ENCODE peak calls at places on chromosomes 12 and 14, in five cellular contexts. One of them, this sample, is unnamed. For H3K4me1, the result is how much of the 10 kb centered on the place peaks cover.

GRCh38 chr12:49527361-49528130 is 11.3 kb upstream of the KCNH3 start:
- DNase-seq in A673: no peak
- DNase-seq in osteoblast: no peak
- DNase-seq in body of pancreas: no peak
- DNase-seq in effector memory CD4-positive, alpha-beta T cell: no peak
- DNase-seq in this sample: no peak

GRCh38 chr14:61177279-61178225 is 103.6 kb downstream of the TMEM30B start:
- DNase-seq in A673: no peak
- DNase-seq in osteoblast: peak
- DNase-seq in body of pancreas: no peak
- DNase-seq in effector memory CD4-positive, alpha-beta T cell: no peak
- DNase-seq in this sample: no peak

GRCh38 chr14:96925422-96925821 is 128.2 kb downstream of the VRK1 start:
- DNase-seq in A673: no peak
- DNase-seq in osteoblast: no peak
- DNase-seq in body of pancreas: no peak
- DNase-seq in effector memory CD4-positive, alpha-beta T cell: no peak
- DNase-seq in this sample: no peak

GRCh38 chr14:36767603-36768281 is 106.1 kb downstream of the PAX9 start:
- DNase-seq in A673: peak
- DNase-seq in osteoblast: no peak
- DNase-seq in body of pancreas: no peak
- DNase-seq in effector memory CD4-positive, alpha-beta T cell: no peak
- DNase-seq in this sample: no peak

GRCh38 chr12:6327591-6328041 is 14.3 kb downstream of the TNFRSF1A start:
- DNase-seq in A673: no peak
- DNase-seq in osteoblast: peak
- DNase-seq in body of pancreas: no peak
- DNase-seq in effector memory CD4-positive, alpha-beta T cell: no peak
- DNase-seq in this sample: no peak

GRCh38 chr12:28958553-28959195 is 190.4 kb upstream of the FAR2 start:
- DNase-seq in A673: no peak
- DNase-seq in osteoblast: peak
- DNase-seq in body of pancreas: no peak
- DNase-seq in effector memory CD4-positive, alpha-beta T cell: no peak
- DNase-seq in this sample: no peak

GRCh38 chr12:44930972-44931600 is 55.0 kb upstream of the NELL2 start:
- DNase-seq in A673: peak
- DNase-seq in osteoblast: peak
- DNase-seq in body of pancreas: no peak
- DNase-seq in effector memory CD4-positive, alpha-beta T cell: no peak
- DNase-seq in this sample: no peak

GRCh38 chr12:66403746-66404145 is 101.5 kb downstream of the HELB start:
- DNase-seq in A673: no peak
- DNase-seq in osteoblast: no peak
- DNase-seq in body of pancreas: peak
- DNase-seq in effector memory CD4-positive, alpha-beta T cell: no peak
- DNase-seq in this sample: no peak

GRCh38 chr14:35696119-35696518 is 113.0 kb downstream of the RALGAPA1 start:
- DNase-seq in A673: no peak
- DNase-seq in osteoblast: no peak
- DNase-seq in body of pancreas: no peak
- DNase-seq in effector memory CD4-positive, alpha-beta T cell: no peak
- DNase-seq in this sample: no peak

GRCh38 chr12:118391424-118391823 is 15.1 kb downstream of the SUDS3 start:
- DNase-seq in A673: no peak
- DNase-seq in osteoblast: no peak
- DNase-seq in body of pancreas: no peak
- DNase-seq in effector memory CD4-positive, alpha-beta T cell: no peak
- DNase-seq in this sample: no peak

GRCh38 chr12:77842430-77842829 is 11.7 kb downstream of the NAV3 start:
- DNase-seq in A673: no peak
- DNase-seq in osteoblast: no peak
- DNase-seq in body of pancreas: no peak
- DNase-seq in effector memory CD4-positive, alpha-beta T cell: no peak
- DNase-seq in this sample: no peak

GRCh38 chr12:55760663-55761062 is 17.7 kb downstream of the GDF11 start:
- DNase-seq in A673: no peak
- DNase-seq in osteoblast: no peak
- DNase-seq in body of pancreas: no peak
- DNase-seq in effector memory CD4-positive, alpha-beta T cell: no peak
- DNase-seq in this sample: no peak

GRCh38 chr12:105970885-105971284 is 167.9 kb downstream of the NUAK1 start:
- DNase-seq in A673: no peak
- DNase-seq in osteoblast: peak
- DNase-seq in body of pancreas: no peak
- DNase-seq in effector memory CD4-positive, alpha-beta T cell: no peak
- DNase-seq in this sample: no peak

GRCh38 chr12:117732761-117733160 is 236.0 kb downstream of the KSR2 start:
- DNase-seq in A673: no peak
- DNase-seq in osteoblast: no peak
- DNase-seq in body of pancreas: no peak
- DNase-seq in effector memory CD4-positive, alpha-beta T cell: no peak
- DNase-seq in this sample: no peak

GRCh38 chr12:75735853-75736252 is 224.4 kb upstream of the KRR1 start:
- DNase-seq in A673: no peak
- DNase-seq in osteoblast: no peak
- DNase-seq in body of pancreas: peak
- DNase-seq in effector memory CD4-positive, alpha-beta T cell: no peak
- DNase-seq in this sample: no peak

GRCh38 chr12:131357920-131358319 is 353.0 kb upstream of the SFSWAP start:
- DNase-seq in A673: no peak
- DNase-seq in osteoblast: no peak
- DNase-seq in body of pancreas: no peak
- DNase-seq in effector memory CD4-positive, alpha-beta T cell: no peak
- DNase-seq in this sample: no peak
- H3K27ac ChIP-seq in A673: no peak
- H3K27ac ChIP-seq in osteoblast: no peak
- H3K27ac ChIP-seq in body of pancreas: no peak
- H3K27ac ChIP-seq in effector memory CD4-positive, alpha-beta T cell: no peak
- H3K27ac ChIP-seq in this sample: no peak

GRCh38 chr12:32211769-32212156 is 105.1 kb downstream of the BICD1 start:
- DNase-seq in A673: no peak
- DNase-seq in osteoblast: no peak
- DNase-seq in body of pancreas: no peak
- DNase-seq in effector memory CD4-positive, alpha-beta T cell: no peak
- DNase-seq in this sample: no peak
- H3K4me1 ChIP-seq in A673: under half
- H3K4me1 ChIP-seq in osteoblast: under half
- H3K4me1 ChIP-seq in body of pancreas: under half
- H3K4me1 ChIP-seq in effector memory CD4-positive, alpha-beta T cell: under half
- H3K4me1 ChIP-seq in this sample: under half

GRCh38 chr12:130948136-130948535 is 5.6 kb upstream of the ADGRD1 start:
- DNase-seq in A673: peak
- DNase-seq in osteoblast: no peak
- DNase-seq in body of pancreas: peak
- DNase-seq in effector memory CD4-positive, alpha-beta T cell: no peak
- DNase-seq in this sample: no peak
- H3K27ac ChIP-seq in A673: no peak
- H3K27ac ChIP-seq in osteoblast: no peak
- H3K27ac ChIP-seq in body of pancreas: peak
- H3K27ac ChIP-seq in effector memory CD4-positive, alpha-beta T cell: no peak
- H3K27ac ChIP-seq in this sample: no peak

DNA sequence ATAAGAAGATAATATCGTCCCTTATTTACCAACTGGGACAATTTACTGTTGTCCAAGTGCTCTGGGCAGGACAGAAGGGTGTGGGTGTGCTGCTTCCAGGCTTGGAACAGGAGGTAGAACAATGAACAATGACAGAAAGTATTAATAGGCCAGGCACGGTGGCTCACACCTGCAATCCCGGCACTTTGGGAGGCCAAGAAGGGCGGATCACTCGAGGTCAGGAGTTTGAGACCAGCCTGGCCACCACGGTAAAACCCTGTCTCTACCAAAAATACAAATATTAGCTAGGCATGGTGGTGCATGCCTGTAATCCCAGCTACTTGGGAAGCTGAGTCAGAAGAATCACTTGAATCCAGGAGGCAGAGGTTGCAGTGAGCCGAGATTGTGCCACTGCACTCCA is 2.5 kb downstream of the IFI27 start:
- DNase-seq in A673: no peak
- DNase-seq in osteoblast: no peak
- DNase-seq in body of pancreas: no peak
- DNase-seq in effector memory CD4-positive, alpha-beta T cell: no peak
- DNase-seq in this sample: no peak
- H3K4me1 ChIP-seq in A673: under half
- H3K4me1 ChIP-seq in osteoblast: under half
- H3K4me1 ChIP-seq in body of pancreas: under half
- H3K4me1 ChIP-seq in effector memory CD4-positive, alpha-beta T cell: under half
- H3K4me1 ChIP-seq in this sample: under half

DNA sequence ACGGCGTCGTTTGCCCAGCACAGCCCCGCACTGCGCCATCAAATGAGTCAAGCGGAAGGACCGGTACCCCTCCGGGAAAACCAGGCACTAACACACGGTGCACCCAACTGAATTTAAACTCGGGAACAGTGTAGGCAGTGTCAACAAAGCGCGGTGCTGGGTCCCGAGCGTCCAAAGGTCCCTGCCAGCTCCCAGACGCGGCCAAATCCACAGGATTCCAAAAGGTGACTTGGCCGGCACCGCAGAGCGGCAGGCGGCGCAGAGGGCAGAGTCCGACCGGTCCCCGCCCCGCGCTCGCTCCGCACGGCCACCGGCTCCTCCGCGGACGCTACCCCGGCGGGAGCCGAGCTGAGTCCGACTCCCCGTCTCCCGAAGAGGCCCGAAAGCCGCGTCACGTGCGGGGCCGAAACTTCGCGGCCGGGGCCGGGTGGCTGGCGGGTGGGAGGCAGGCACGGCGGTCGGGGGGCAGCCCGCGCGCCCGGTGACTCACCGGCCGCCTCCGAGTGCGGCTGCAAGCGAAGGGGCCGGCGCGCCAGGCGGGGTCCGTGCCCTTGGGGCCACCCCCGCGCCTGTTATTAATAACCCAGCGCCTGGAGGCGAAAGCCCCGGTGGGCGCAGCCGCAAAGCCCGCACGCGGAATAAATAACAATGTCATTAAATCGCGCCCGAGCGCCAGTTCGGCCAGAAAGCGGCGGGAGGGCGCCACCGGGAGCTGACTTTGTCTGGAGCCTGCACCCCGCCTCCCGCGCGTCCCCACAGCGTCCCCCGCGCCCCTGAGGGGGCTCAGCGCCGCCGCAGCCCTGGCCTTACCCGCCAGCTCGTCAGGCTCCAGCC is 823 bp downstream of the DENND5B start:
- DNase-seq in A673: peak
- DNase-seq in osteoblast: peak
- DNase-seq in body of pancreas: peak
- DNase-seq in effector memory CD4-positive, alpha-beta T cell: no peak
- DNase-seq in this sample: no peak
- H3K27ac ChIP-seq in A673: peak
- H3K27ac ChIP-seq in osteoblast: peak
- H3K27ac ChIP-seq in body of pancreas: peak
- H3K27ac ChIP-seq in effector memory CD4-positive, alpha-beta T cell: no peak
- H3K27ac ChIP-seq in this sample: peak

GRCh38 chr12:82663893-82664292 is 22.8 kb upstream of the TMTC2 start:
- DNase-seq in A673: no peak
- DNase-seq in osteoblast: no peak
- DNase-seq in body of pancreas: no peak
- DNase-seq in effector memory CD4-positive, alpha-beta T cell: no peak
- DNase-seq in this sample: no peak
- H3K4me1 ChIP-seq in A673: under half
- H3K4me1 ChIP-seq in osteoblast: under half
- H3K4me1 ChIP-seq in body of pancreas: under half
- H3K4me1 ChIP-seq in effector memory CD4-positive, alpha-beta T cell: under half
- H3K4me1 ChIP-seq in this sample: under half

DNA sequence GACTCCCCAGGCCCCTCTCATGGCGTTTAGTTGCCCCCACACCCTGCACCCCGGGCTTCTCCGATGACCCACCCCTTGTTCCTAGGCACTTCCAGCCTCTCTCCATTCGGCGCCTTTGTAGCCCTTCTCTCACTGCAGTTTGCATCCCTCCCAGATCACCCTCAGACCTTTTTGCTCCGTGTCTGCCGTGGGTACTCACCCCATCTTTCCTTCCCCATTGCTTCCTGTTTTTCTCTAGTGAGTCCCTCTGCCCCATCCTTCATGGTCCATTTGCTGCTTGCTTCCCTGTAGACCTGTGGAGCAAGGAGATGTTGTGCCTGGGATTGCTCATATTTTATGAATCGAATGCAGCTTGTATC is 568 bp downstream of the DENR start:
- DNase-seq in A673: no peak
- DNase-seq in osteoblast: no peak
- DNase-seq in body of pancreas: no peak
- DNase-seq in effector memory CD4-positive, alpha-beta T cell: no peak
- DNase-seq in this sample: no peak
- H3K27ac ChIP-seq in A673: peak
- H3K27ac ChIP-seq in osteoblast: peak
- H3K27ac ChIP-seq in body of pancreas: peak
- H3K27ac ChIP-seq in effector memory CD4-positive, alpha-beta T cell: peak
- H3K27ac ChIP-seq in this sample: peak

This sample was measured in CD8-positive, alpha-beta memory T cell.